ENCODE peak calls at places on chromosomes 3 and 15, in nine cellular contexts. One of them, this sample, is unnamed.

GRCh38 chr3:114674041-114674440 is 380.2 kb downstream of the TIGIT start:
- DNase-seq in GM23338: no peak
- DNase-seq in spleen: no peak
- DNase-seq in astrocyte of the spinal cord: peak
- DNase-seq in choroid plexus epithelial cell: peak
- DNase-seq in OCI-LY7: no peak
- DNase-seq in coronary artery: no peak
- DNase-seq in adrenal gland: no peak
- DNase-seq in uterus: no peak
- DNase-seq in this sample: no peak

GRCh38 chr3:114362815-114363214 is 69.0 kb downstream of the TIGIT start:
- DNase-seq in OCI-LY7: peak
- DNase-seq in astrocyte of the spinal cord: peak
- DNase-seq in choroid plexus epithelial cell: peak
- DNase-seq in GM23338: peak
- DNase-seq in coronary artery: no peak
- DNase-seq in adrenal gland: no peak
- DNase-seq in spleen: no peak
- DNase-seq in uterus: no peak
- DNase-seq in this sample: no peak

GRCh38 chr3:44914936-44915335 is 40.5 kb downstream of the TGM4 start:
- DNase-seq in OCI-LY7: peak
- DNase-seq in coronary artery: no peak
- DNase-seq in uterus: no peak
- DNase-seq in adrenal gland: no peak
- DNase-seq in GM23338: peak
- DNase-seq in spleen: no peak
- DNase-seq in astrocyte of the spinal cord: peak
- DNase-seq in choroid plexus epithelial cell: peak
- DNase-seq in this sample: no peak

GRCh38 chr15:55915876-55916567 is 77.4 kb downstream of the NEDD4 start:
- DNase-seq in OCI-LY7: no peak
- DNase-seq in GM23338: no peak
- DNase-seq in astrocyte of the spinal cord: no peak
- DNase-seq in coronary artery: no peak
- DNase-seq in uterus: no peak
- DNase-seq in choroid plexus epithelial cell: peak
- DNase-seq in spleen: no peak
- DNase-seq in adrenal gland: no peak
- DNase-seq in this sample: no peak

GRCh38 chr3:180804871-180805430 is 107.5 kb upstream of the FXR1 start:
- DNase-seq in OCI-LY7: no peak
- DNase-seq in coronary artery: no peak
- DNase-seq in astrocyte of the spinal cord: peak
- DNase-seq in GM23338: peak
- DNase-seq in choroid plexus epithelial cell: peak
- DNase-seq in spleen: no peak
- DNase-seq in adrenal gland: no peak
- DNase-seq in uterus: no peak
- DNase-seq in this sample: no peak

GRCh38 chr15:86620113-86620512 is 540.4 kb downstream of the AGBL1 start:
- DNase-seq in uterus: no peak
- DNase-seq in coronary artery: no peak
- DNase-seq in choroid plexus epithelial cell: no peak
- DNase-seq in spleen: no peak
- DNase-seq in GM23338: no peak
- DNase-seq in astrocyte of the spinal cord: no peak
- DNase-seq in OCI-LY7: no peak
- DNase-seq in adrenal gland: no peak
- DNase-seq in this sample: no peak

GRCh38 chr3:37218206-37218605 is 43.8 kb upstream of the LRRFIP2 start:
- DNase-seq in GM23338: no peak
- DNase-seq in choroid plexus epithelial cell: no peak
- DNase-seq in uterus: no peak
- DNase-seq in adrenal gland: no peak
- DNase-seq in spleen: no peak
- DNase-seq in coronary artery: no peak
- DNase-seq in astrocyte of the spinal cord: no peak
- DNase-seq in OCI-LY7: no peak
- DNase-seq in this sample: no peak

GRCh38 chr3:68878322-68878721 is 54.0 kb downstream of the TAFA4 start:
- DNase-seq in adrenal gland: no peak
- DNase-seq in GM23338: peak
- DNase-seq in coronary artery: no peak
- DNase-seq in OCI-LY7: peak
- DNase-seq in spleen: no peak
- DNase-seq in uterus: no peak
- DNase-seq in choroid plexus epithelial cell: peak
- DNase-seq in astrocyte of the spinal cord: peak
- DNase-seq in this sample: no peak

GRCh38 chr3:194396897-194397756 is 1.9 kb downstream of the GP5 start:
- DNase-seq in GM23338: peak
- DNase-seq in choroid plexus epithelial cell: peak
- DNase-seq in adrenal gland: no peak
- DNase-seq in spleen: peak
- DNase-seq in OCI-LY7: no peak
- DNase-seq in astrocyte of the spinal cord: peak
- DNase-seq in uterus: no peak
- DNase-seq in coronary artery: no peak
- DNase-seq in this sample: no peak

GRCh38 chr15:59594493-59594942 is 17.1 kb upstream of the GCNT3 start:
- DNase-seq in adrenal gland: peak
- DNase-seq in coronary artery: no peak
- DNase-seq in astrocyte of the spinal cord: peak
- DNase-seq in uterus: no peak
- DNase-seq in GM23338: no peak
- DNase-seq in spleen: no peak
- DNase-seq in choroid plexus epithelial cell: peak
- DNase-seq in OCI-LY7: no peak
- DNase-seq in this sample: no peak

GRCh38 chr15:59596640-59597039 is 14.9 kb upstream of the GCNT3 start:
- DNase-seq in OCI-LY7: no peak
- DNase-seq in choroid plexus epithelial cell: no peak
- DNase-seq in uterus: no peak
- DNase-seq in adrenal gland: no peak
- DNase-seq in spleen: no peak
- DNase-seq in coronary artery: no peak
- DNase-seq in GM23338: no peak
- DNase-seq in astrocyte of the spinal cord: no peak
- DNase-seq in this sample: no peak

GRCh38 chr15:59591372-59591771 is 20.2 kb upstream of the GCNT3 start:
- DNase-seq in choroid plexus epithelial cell: no peak
- DNase-seq in uterus: no peak
- DNase-seq in GM23338: no peak
- DNase-seq in OCI-LY7: no peak
- DNase-seq in spleen: no peak
- DNase-seq in adrenal gland: no peak
- DNase-seq in astrocyte of the spinal cord: no peak
- DNase-seq in coronary artery: no peak
- DNase-seq in this sample: no peak

GRCh38 chr15:59595434-59595915 is 16.1 kb upstream of the GCNT3 start:
- DNase-seq in GM23338: no peak
- DNase-seq in OCI-LY7: no peak
- DNase-seq in spleen: no peak
- DNase-seq in astrocyte of the spinal cord: no peak
- DNase-seq in adrenal gland: no peak
- DNase-seq in coronary artery: no peak
- DNase-seq in choroid plexus epithelial cell: no peak
- DNase-seq in uterus: no peak
- DNase-seq in this sample: no peak

DNA sequence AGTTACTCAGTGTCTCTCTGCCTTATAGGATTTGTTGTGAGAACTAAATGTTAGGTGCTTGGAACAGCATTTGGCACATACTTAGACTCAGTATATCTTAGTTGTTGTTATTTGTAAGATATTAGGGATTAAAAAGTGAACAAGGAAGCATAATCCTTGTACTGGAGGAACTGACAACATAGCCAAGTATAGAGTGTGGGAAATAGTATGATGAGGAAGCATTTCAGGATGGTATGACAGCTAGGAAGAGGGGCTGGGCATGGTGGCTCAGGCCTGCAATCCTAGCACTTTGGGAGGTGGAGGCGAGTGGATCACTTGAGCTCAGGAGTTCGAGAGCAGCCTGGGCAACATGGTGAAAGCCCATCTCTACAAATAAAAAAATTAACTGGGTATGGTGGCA is 16.6 kb upstream of the GCNT3 start:
- DNase-seq in GM23338: no peak
- DNase-seq in astrocyte of the spinal cord: no peak
- DNase-seq in choroid plexus epithelial cell: no peak
- DNase-seq in adrenal gland: no peak
- DNase-seq in spleen: no peak
- DNase-seq in coronary artery: no peak
- DNase-seq in OCI-LY7: no peak
- DNase-seq in uterus: no peak
- DNase-seq in this sample: no peak
- H3K4me3 ChIP-seq in GM23338: no peak
- H3K4me3 ChIP-seq in astrocyte of the spinal cord: no peak
- H3K4me3 ChIP-seq in choroid plexus epithelial cell: no peak
- H3K4me3 ChIP-seq in adrenal gland: no peak
- H3K4me3 ChIP-seq in spleen: no peak
- H3K4me3 ChIP-seq in coronary artery: no peak
- H3K4me3 ChIP-seq in OCI-LY7: no peak
- H3K4me3 ChIP-seq in uterus: no peak
- H3K4me3 ChIP-seq in this sample: no peak

GRCh38 chr15:78808550-78808949 is 2.7 kb downstream of the ADAMTS7 start:
- DNase-seq in GM23338: peak
- DNase-seq in coronary artery: no peak
- DNase-seq in astrocyte of the spinal cord: peak
- DNase-seq in OCI-LY7: peak
- DNase-seq in uterus: no peak
- DNase-seq in adrenal gland: no peak
- DNase-seq in choroid plexus epithelial cell: peak
- DNase-seq in spleen: no peak
- DNase-seq in this sample: peak
- TF ChIP-seq CTCF in GM23338: peak
- TF ChIP-seq CTCF in coronary artery: no peak
- TF ChIP-seq CTCF in astrocyte of the spinal cord: peak
- TF ChIP-seq CTCF in OCI-LY7: peak
- TF ChIP-seq CTCF in uterus: peak
- TF ChIP-seq CTCF in adrenal gland: peak
- TF ChIP-seq CTCF in choroid plexus epithelial cell: peak
- TF ChIP-seq CTCF in spleen: peak
- TF ChIP-seq CTCF in this sample: peak

GRCh38 chr3:190012784-190013183 is 107.9 kb downstream of the P3H2 start:
- DNase-seq in OCI-LY7: no peak
- DNase-seq in GM23338: no peak
- DNase-seq in adrenal gland: no peak
- DNase-seq in choroid plexus epithelial cell: no peak
- DNase-seq in coronary artery: no peak
- DNase-seq in spleen: no peak
- DNase-seq in uterus: no peak
- DNase-seq in astrocyte of the spinal cord: peak
- DNase-seq in this sample: no peak
- H3K4me3 ChIP-seq in OCI-LY7: no peak
- H3K4me3 ChIP-seq in GM23338: no peak
- H3K4me3 ChIP-seq in adrenal gland: no peak
- H3K4me3 ChIP-seq in choroid plexus epithelial cell: no peak
- H3K4me3 ChIP-seq in coronary artery: no peak
- H3K4me3 ChIP-seq in spleen: no peak
- H3K4me3 ChIP-seq in uterus: no peak
- H3K4me3 ChIP-seq in astrocyte of the spinal cord: no peak
- H3K4me3 ChIP-seq in this sample: no peak

DNA sequence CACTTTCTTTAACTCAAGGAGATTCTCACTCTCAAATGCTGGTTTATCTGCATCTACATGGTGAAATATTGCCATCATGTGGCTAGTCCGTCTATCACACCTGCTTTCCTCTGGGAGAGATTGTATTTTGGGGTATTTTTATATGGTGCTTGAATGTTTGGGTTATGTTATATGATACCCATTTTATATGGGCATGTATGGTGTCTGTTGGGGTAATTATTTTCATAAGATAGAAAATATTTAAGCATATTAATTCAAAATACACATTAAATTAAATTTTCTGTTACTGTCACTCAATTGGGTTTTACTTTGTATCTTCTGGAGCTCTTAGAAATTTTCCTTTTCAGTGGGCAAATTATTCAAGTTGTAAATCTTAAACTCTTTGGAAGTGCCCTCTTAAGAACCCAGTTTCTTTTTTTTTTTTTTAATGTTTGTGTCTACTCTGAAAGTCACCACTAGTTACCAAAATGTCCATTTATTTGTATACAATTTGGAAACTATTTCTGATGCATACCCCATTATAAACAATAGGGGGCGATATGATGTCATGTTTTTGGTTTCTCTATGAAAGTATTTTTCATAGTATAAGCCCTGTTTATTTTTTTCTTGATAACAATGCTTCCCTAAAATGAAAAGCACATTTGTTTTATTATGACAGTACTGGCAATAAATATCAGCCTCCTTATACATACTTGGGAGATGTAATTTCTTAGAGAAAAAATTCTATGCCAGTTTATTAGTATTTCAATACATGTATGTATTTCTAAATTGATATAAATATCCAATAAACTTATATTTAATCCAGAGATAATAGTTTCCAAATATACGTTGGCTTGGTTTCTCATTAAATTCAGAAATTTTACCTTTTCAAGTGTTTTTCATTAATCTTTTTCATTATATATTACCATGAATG is 36.1 kb upstream of the PLSCR5 start:
- DNase-seq in spleen: no peak
- DNase-seq in OCI-LY7: peak
- DNase-seq in astrocyte of the spinal cord: peak
- DNase-seq in adrenal gland: no peak
- DNase-seq in GM23338: peak
- DNase-seq in uterus: no peak
- DNase-seq in coronary artery: no peak
- DNase-seq in choroid plexus epithelial cell: peak
- DNase-seq in this sample: no peak
- TF ChIP-seq CTCF in spleen: peak
- TF ChIP-seq CTCF in OCI-LY7: peak
- TF ChIP-seq CTCF in astrocyte of the spinal cord: peak
- TF ChIP-seq CTCF in adrenal gland: peak
- TF ChIP-seq CTCF in GM23338: peak
- TF ChIP-seq CTCF in uterus: peak
- TF ChIP-seq CTCF in coronary artery: no peak
- TF ChIP-seq CTCF in choroid plexus epithelial cell: peak
- TF ChIP-seq CTCF in this sample: peak

DNA sequence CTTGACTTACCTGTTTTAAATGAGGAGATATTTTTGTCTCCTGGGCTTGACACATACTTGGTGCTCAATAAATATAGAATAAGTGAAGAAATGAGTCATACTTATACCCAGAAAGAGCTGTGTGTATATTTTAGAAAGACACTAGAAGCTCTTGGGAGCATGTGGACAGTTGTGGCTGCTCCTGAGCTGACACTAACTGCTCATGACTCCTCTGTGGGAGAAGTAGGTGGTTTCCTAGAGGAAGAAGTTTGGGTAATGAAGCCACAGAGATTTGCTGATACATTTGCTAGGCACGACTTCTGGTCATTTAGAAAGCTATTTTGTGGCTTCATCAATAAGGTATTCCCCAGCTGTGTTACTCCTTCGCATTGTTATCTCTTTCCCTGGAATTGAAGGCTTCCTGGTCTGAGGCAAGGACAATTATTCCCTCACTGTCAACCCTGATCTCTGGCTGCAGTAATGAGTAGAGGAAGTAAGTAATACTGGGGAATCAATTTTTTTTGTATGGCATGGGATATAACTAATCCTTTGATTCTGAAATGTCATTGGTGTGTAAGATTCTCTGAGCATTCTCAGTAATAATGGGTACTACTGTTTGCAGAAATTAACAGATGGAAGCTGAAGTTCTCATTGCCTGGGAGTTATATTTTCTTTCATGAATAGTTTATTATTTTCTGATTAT is 79.6 kb upstream of the DCBLD2 start:
- DNase-seq in choroid plexus epithelial cell: peak
- DNase-seq in coronary artery: no peak
- DNase-seq in GM23338: no peak
- DNase-seq in spleen: no peak
- DNase-seq in OCI-LY7: no peak
- DNase-seq in adrenal gland: no peak
- DNase-seq in uterus: no peak
- DNase-seq in astrocyte of the spinal cord: peak
- DNase-seq in this sample: no peak
- H3K4me3 ChIP-seq in choroid plexus epithelial cell: peak
- H3K4me3 ChIP-seq in coronary artery: no peak
- H3K4me3 ChIP-seq in GM23338: no peak
- H3K4me3 ChIP-seq in spleen: no peak
- H3K4me3 ChIP-seq in OCI-LY7: no peak
- H3K4me3 ChIP-seq in adrenal gland: no peak
- H3K4me3 ChIP-seq in uterus: no peak
- H3K4me3 ChIP-seq in astrocyte of the spinal cord: peak
- H3K4me3 ChIP-seq in this sample: no peak

This sample was measured in LNCaP clone FGC.